ENCODE peak calls at places on chromosome 1, in ten cellular contexts. P, V, C, D, X, A, B, R, Z and M are unnamed samples.

GRCh38 chr1:153774036-153774435 is 1.2 kb upstream of the SLC27A3 start:
- DNase-seq in Z (no peak), P (no peak), X (no peak), C (no peak), V (no peak), A (no peak), R (no peak), D (no peak), B (no peak), M (no peak)

GRCh38 chr1:111505641-111506119 is 2.2 kb upstream of the ADORA3 start:
- DNase-seq in X (no peak), D (no peak), Z (no peak), A (no peak), B (no peak), P (no peak), R (no peak), C (no peak), V (no peak), M (no peak)

GRCh38 chr1:59107516-59107915 is 189.4 kb upstream of the FGGY start:
- DNase-seq in P (no peak), A (no peak), R (no peak), B (no peak), V (no peak), D (peak), X (no peak), C (no peak), Z (no peak), M (no peak)

GRCh38 chr1:156821801-156822200 is 5.2 kb upstream of the SH2D2A start:
- DNase-seq in R (no peak), C (no peak), D (no peak), Z (no peak), P (no peak), V (no peak), X (no peak), B (no peak), A (no peak), M (no peak)

GRCh38 chr1:231853588-231854207 is 227.1 kb downstream of the DISC1 start:
- DNase-seq in X (no peak), V (no peak), A (no peak), P (no peak), C (no peak), D (no peak), Z (no peak), R (no peak), B (no peak), M (no peak)

GRCh38 chr1:71587961-71588360 is 507.1 kb upstream of the ZRANB2 start:
- DNase-seq in C (no peak), V (no peak), Z (no peak), A (peak), X (peak), B (no peak), D (peak), P (no peak), R (peak), M (no peak)

GRCh38 chr1:184513421-184513820 is 126.6 kb downstream of the C1orf21 start:
- DNase-seq in C (no peak), R (no peak), Z (no peak), D (no peak), A (no peak), B (no peak), X (no peak), V (no peak), P (no peak), M (no peak)

GRCh38 chr1:181075727-181076350 is 12.7 kb upstream of the IER5 start:
- DNase-seq in P (no peak), A (no peak), Z (no peak), B (no peak), V (no peak), X (no peak), D (no peak), C (no peak), R (no peak), M (no peak)

GRCh38 chr1:71047635-71048607 is at the start of gene PTGER3:
- DNase-seq in R (peak), C (no peak), Z (peak), P (peak), X (no peak), A (no peak), B (peak), V (peak), D (no peak), M (peak)

GRCh38 chr1:207808322-207808705 is 56.5 kb downstream of the CD46 start:
- DNase-seq in Z (no peak), B (no peak), C (no peak), R (no peak), X (no peak), A (no peak), P (no peak), V (no peak), D (no peak), M (no peak)